ENCODE peak calls at places on chromosomes 16 and 17, in four cellular contexts. M is SJCRH30, G is cardiac fibroblast, Q is lower leg skin. V is an unnamed sample.

GRCh38 chr17:13365331-13365730 is 236.4 kb downstream of the HS3ST3A1 start:
- DNase-seq in G (peak), Q (no peak), M (no peak), V (no peak)

GRCh38 chr17:41002814-41003213 is 3.1 kb upstream of the KRTAP3-2 start:
- DNase-seq in Q (no peak), M (no peak), G (peak), V (no peak)

GRCh38 chr17:13541032-13541480 is 60.7 kb downstream of the HS3ST3A1 start:
- DNase-seq in M (peak), G (peak), Q (no peak), V (no peak)

GRCh38 chr17:41802961-41803682 is 8.6 kb downstream of the P3H4 start:
- DNase-seq in G (no peak), M (no peak), Q (no peak), V (no peak)

GRCh38 chr17:64230551-64231408 is 32.3 kb downstream of the TEX2 start:
- DNase-seq in M (no peak), Q (no peak), G (peak), V (no peak)

GRCh38 chr17:62778990-62779681 is 29.0 kb downstream of the MARCHF10 start:
- DNase-seq in M (peak), Q (peak), G (peak), V (peak)

GRCh38 chr17:81821603-81822311 is 11.3 kb downstream of the MCRIP1 start:
- DNase-seq in M (peak), G (peak), Q (peak), V (peak)

GRCh38 chr16:1932050-1933028 is 10.7 kb downstream of the MSRB1 start:
- DNase-seq in Q (no peak), G (no peak), M (peak), V (no peak)

GRCh38 chr16:84368327-84368996 is at the start of gene ATP2C2:
- DNase-seq in G (no peak), M (no peak), Q (no peak), V (no peak)

GRCh38 chr17:50939542-50939794 is 73.3 kb upstream of the TOB1 start:
- DNase-seq in G (no peak), Q (no peak), M (no peak), V (no peak)

GRCh38 chr17:36591434-36592315 is at the start of gene DHRS11:
- DNase-seq in Q (peak), M (peak), G (peak), V (peak)

DNA sequence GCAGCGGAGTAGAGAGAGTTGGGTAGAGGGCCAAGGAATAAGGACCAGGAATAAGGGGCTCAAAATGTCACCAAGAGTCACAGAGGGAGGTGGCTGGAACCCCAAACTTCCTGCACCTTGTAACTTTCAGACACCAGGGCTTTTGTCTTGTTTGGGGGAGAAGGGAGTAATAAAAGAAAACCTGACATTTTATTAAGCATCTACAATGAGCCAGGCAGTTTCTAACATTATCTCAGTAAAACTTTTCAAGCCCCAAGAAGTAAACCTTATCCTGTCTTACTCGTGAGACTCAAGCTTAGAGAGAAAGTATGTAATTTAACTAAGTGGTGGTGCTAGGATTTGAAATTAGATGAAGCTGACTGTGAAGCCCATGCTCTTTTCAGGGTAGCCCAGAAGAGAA is 848 bp upstream of the MTMR4 start:
- DNase-seq in M (no peak), Q (no peak), G (no peak), V (no peak)
- H3K4me3 ChIP-seq in M (no peak), Q (no peak), G (no peak), V (no peak)

GRCh38 chr17:1486802-1487695 is 5.4 kb downstream of the MYO1C start:
- DNase-seq in Q (peak), M (peak), G (peak), V (no peak)
- H3K4me3 ChIP-seq in Q (no peak), M (peak), G (no peak), V (peak)

GRCh38 chr16:14609716-14610115 is 20.3 kb downstream of the PARN start:
- DNase-seq in M (no peak), Q (no peak), G (no peak), V (no peak)
- H3K4me3 ChIP-seq in M (no peak), Q (no peak), G (no peak), V (no peak)

DNA sequence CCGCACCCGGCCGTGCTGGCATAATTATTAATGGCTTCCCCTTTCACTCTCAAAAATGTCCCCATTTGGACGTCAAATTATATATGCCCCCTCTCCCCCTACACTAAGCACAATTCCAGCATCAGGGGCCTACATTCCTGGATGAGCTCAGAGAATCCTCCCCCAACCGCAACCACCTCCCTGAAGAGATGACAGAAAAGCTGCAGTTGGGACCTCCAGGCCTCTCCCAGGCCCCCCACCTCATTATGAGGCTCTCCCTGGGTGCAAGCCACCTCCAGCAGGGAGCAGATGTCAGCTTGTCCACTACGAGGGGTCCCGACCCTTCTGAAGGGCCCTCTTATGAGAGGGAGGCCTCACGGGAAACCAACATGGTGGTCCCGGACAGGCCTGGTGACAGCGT is 18.5 kb upstream of the NCBP3 start:
- DNase-seq in Q (no peak), M (no peak), G (no peak), V (no peak)
- H3K4me3 ChIP-seq in Q (no peak), M (no peak), G (no peak), V (no peak)

DNA sequence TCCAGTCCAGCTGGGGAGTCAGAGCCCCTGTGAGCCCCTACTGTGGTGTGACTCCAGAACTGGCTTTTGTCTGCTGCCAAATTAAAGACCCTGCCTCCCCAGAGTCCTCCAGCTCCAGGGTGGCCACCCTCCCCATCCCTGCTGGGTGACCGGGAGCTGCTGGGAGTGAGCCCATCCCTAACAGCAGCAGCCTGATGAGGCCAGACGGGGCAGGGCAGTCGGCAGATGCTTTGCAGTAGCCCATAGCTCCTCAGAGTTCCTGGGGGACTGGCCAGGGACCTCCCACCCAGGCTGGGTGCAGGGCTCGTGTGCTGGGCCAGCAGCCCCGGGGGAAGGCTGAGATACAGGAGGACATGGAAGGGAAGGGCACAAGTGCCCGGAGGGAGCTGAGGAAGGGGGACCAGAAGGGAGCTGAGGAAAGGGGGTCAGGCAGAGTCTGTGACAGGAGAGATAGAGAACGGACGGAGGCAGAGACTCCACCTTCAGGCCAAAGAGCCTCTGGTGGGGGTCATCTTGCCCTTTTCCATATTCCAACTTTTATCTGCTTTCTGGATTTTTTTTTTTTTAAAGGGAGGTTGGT is 12.7 kb upstream of the MRPS23 start:
- DNase-seq in Q (no peak), M (no peak), G (no peak), V (no peak)
- H3K4me3 ChIP-seq in Q (no peak), M (no peak), G (no peak), V (peak)

GRCh38 chr16:8892101-8892575 is 10.0 kb downstream of the LITAFD start:
- DNase-seq in M (no peak), G (no peak), Q (peak), V (peak)

GRCh38 chr16:8893426-8893825 is 11.3 kb downstream of the LITAFD start:
- DNase-seq in G (no peak), M (no peak), Q (peak), V (no peak)

GRCh38 chr16:8894736-8895334 is 12.7 kb downstream of the LITAFD start:
- DNase-seq in Q (no peak), M (no peak), G (no peak), V (no peak)

GRCh38 chr16:8890549-8890921 is 8.4 kb downstream of the LITAFD start:
- DNase-seq in Q (no peak), G (no peak), M (no peak), V (no peak)

GRCh38 chr16:8893976-8894690 is 12.0 kb downstream of the LITAFD start:
- DNase-seq in Q (peak), G (no peak), M (no peak), V (no peak)
- H3K4me3 ChIP-seq in Q (no peak), G (no peak), M (no peak), V (no peak)

GRCh38 chr16:50274771-50275415 is 8.5 kb downstream of the ADCY7 start:
- DNase-seq in Q (no peak), G (no peak), M (no peak), V (no peak)

GRCh38 chr16:50273888-50274770 is 7.8 kb downstream of the ADCY7 start:
- DNase-seq in G (no peak), Q (no peak), M (no peak), V (no peak)

GRCh38 chr16:50276801-50277560 is 10.6 kb downstream of the ADCY7 start:
- DNase-seq in G (peak), Q (no peak), M (no peak), V (no peak)

GRCh38 chr16:50275428-50276127 is 9.2 kb downstream of the ADCY7 start:
- DNase-seq in M (no peak), G (no peak), Q (no peak), V (no peak)

GRCh38 chr16:50276128-50276444 is 9.7 kb downstream of the ADCY7 start:
- DNase-seq in Q (no peak), G (no peak), M (no peak), V (no peak)
- H3K4me3 ChIP-seq in Q (no peak), G (no peak), M (no peak), V (no peak)

DNA sequence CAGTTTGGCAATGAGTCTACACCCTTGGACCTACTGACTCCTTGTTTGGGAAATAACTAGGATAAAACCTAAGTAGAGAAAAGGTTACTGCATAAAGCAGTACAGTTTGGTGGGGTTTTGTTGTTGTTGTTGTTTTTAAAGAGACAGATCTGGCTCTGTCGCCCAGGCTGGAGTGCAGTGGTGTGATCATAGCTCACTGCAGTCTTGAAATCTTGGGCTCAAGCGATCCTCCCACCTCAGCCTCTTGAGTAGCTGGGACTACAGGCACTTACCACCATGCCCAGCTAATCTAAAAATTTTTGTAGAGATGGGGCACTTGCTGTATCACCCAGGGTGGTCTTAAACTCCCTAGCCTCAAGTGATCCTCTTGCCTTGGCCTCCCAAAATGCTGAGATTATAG is 1.2 kb downstream of the PDP2 start:
- DNase-seq in Q (no peak), M (no peak), G (no peak), V (no peak)
- H3K4me3 ChIP-seq in Q (no peak), M (peak), G (peak), V (peak)